ENCODE peak calls at places on chromosomes 11 and 22, in seven cellular contexts. One of them, this sample, is unnamed.

GRCh38 chr11:6794637-6795036 is 4.9 kb downstream of the OR6A2 start:
- DNase-seq in cardiac muscle cell: no peak
- DNase-seq in DND-41: no peak
- DNase-seq in WTC11: no peak
- DNase-seq in osteocyte: no peak
- DNase-seq in neural progenitor cell: no peak
- DNase-seq in pancreas: no peak
- DNase-seq in this sample: no peak

GRCh38 chr11:72038491-72038890 is 39.8 kb downstream of the IL18BP start:
- DNase-seq in neural progenitor cell: no peak
- DNase-seq in pancreas: no peak
- DNase-seq in DND-41: no peak
- DNase-seq in osteocyte: no peak
- DNase-seq in cardiac muscle cell: peak; percentile 77
- DNase-seq in WTC11: no peak
- DNase-seq in this sample: no peak

GRCh38 chr11:34207487-34207886 is 102.1 kb downstream of the NAT10 start:
- DNase-seq in pancreas: no peak
- DNase-seq in cardiac muscle cell: no peak
- DNase-seq in neural progenitor cell: no peak
- DNase-seq in DND-41: no peak
- DNase-seq in WTC11: no peak
- DNase-seq in osteocyte: no peak
- DNase-seq in this sample: no peak

GRCh38 chr11:28836285-28837081 is 728.3 kb downstream of the METTL15 start:
- DNase-seq in cardiac muscle cell: peak; percentile 95
- DNase-seq in WTC11: no peak
- DNase-seq in osteocyte: no peak
- DNase-seq in DND-41: no peak
- DNase-seq in pancreas: no peak
- DNase-seq in neural progenitor cell: peak; percentile 66
- DNase-seq in this sample: no peak

GRCh38 chr11:46242462-46242960 is 35.0 kb upstream of the CREB3L1 start:
- DNase-seq in pancreas: no peak
- DNase-seq in neural progenitor cell: no peak
- DNase-seq in DND-41: no peak
- DNase-seq in WTC11: no peak
- DNase-seq in cardiac muscle cell: no peak
- DNase-seq in osteocyte: no peak
- DNase-seq in this sample: no peak

GRCh38 chr11:65611028-65611757 is 2.8 kb downstream of the MAP3K11 start:
- DNase-seq in pancreas: peak; percentile 62
- DNase-seq in DND-41: no peak
- DNase-seq in WTC11: no peak
- DNase-seq in osteocyte: no peak
- DNase-seq in neural progenitor cell: no peak
- DNase-seq in cardiac muscle cell: peak; percentile 54
- DNase-seq in this sample: no peak

GRCh38 chr11:34105957-34106504 is 602 bp downstream of the NAT10 start:
- DNase-seq in osteocyte: no peak
- DNase-seq in pancreas: no peak
- DNase-seq in DND-41: no peak
- DNase-seq in cardiac muscle cell: no peak
- DNase-seq in WTC11: no peak
- DNase-seq in neural progenitor cell: no peak
- DNase-seq in this sample: no peak

GRCh38 chr11:120801801-120802689 is 221.9 kb upstream of the TBCEL start:
- DNase-seq in WTC11: peak; percentile 83
- DNase-seq in cardiac muscle cell: peak; percentile 68
- DNase-seq in DND-41: peak; percentile 51
- DNase-seq in neural progenitor cell: peak; percentile 82
- DNase-seq in osteocyte: no peak
- DNase-seq in pancreas: no peak
- DNase-seq in this sample: no peak

GRCh38 chr22:33326540-33327295 is 268.5 kb upstream of the SYN3 start:
- DNase-seq in neural progenitor cell: no peak
- DNase-seq in osteocyte: no peak
- DNase-seq in cardiac muscle cell: no peak
- DNase-seq in pancreas: no peak
- DNase-seq in WTC11: no peak
- DNase-seq in DND-41: no peak
- DNase-seq in this sample: no peak

GRCh38 chr11:22976146-22976545 is 115.9 kb upstream of the CCDC179 start:
- DNase-seq in osteocyte: no peak
- DNase-seq in DND-41: peak; percentile 6
- DNase-seq in pancreas: peak; percentile 32
- DNase-seq in WTC11: no peak
- DNase-seq in cardiac muscle cell: peak; percentile 69
- DNase-seq in neural progenitor cell: no peak
- DNase-seq in this sample: no peak

GRCh38 chr11:64031001-64031400 is 4.7 kb upstream of the FLRT1 start:
- DNase-seq in pancreas: peak; percentile 52
- DNase-seq in DND-41: no peak
- DNase-seq in WTC11: no peak
- DNase-seq in cardiac muscle cell: no peak
- DNase-seq in osteocyte: no peak
- DNase-seq in neural progenitor cell: no peak
- DNase-seq in this sample: no peak

GRCh38 chr11:101765932-101766331 is 148.9 kb upstream of the CEP126 start:
- DNase-seq in neural progenitor cell: no peak
- DNase-seq in DND-41: no peak
- DNase-seq in WTC11: no peak
- DNase-seq in osteocyte: no peak
- DNase-seq in cardiac muscle cell: no peak
- DNase-seq in pancreas: no peak
- DNase-seq in this sample: no peak

GRCh38 chr22:21443057-21443734 is 24.0 kb upstream of the TMEM191C start:
- DNase-seq in pancreas: peak; percentile 66
- DNase-seq in cardiac muscle cell: no peak
- DNase-seq in WTC11: peak; percentile 17
- DNase-seq in osteocyte: peak; percentile 76
- DNase-seq in neural progenitor cell: peak; percentile 4
- DNase-seq in DND-41: peak; percentile 3
- DNase-seq in this sample: peak; percentile 63

GRCh38 chr11:114250993-114251796 is 45.0 kb upstream of the NNMT start:
- DNase-seq in DND-41: no peak
- DNase-seq in WTC11: no peak
- DNase-seq in osteocyte: no peak
- DNase-seq in cardiac muscle cell: no peak
- DNase-seq in neural progenitor cell: no peak
- DNase-seq in pancreas: no peak
- DNase-seq in this sample: no peak

GRCh38 chr11:114254571-114255146 is 41.5 kb upstream of the NNMT start:
- DNase-seq in osteocyte: no peak
- DNase-seq in neural progenitor cell: no peak
- DNase-seq in WTC11: no peak
- DNase-seq in DND-41: no peak
- DNase-seq in pancreas: no peak
- DNase-seq in cardiac muscle cell: no peak
- DNase-seq in this sample: no peak

GRCh38 chr11:114253771-114254170 is 42.4 kb upstream of the NNMT start:
- DNase-seq in DND-41: no peak
- DNase-seq in pancreas: no peak
- DNase-seq in cardiac muscle cell: no peak
- DNase-seq in WTC11: no peak
- DNase-seq in osteocyte: no peak
- DNase-seq in neural progenitor cell: no peak
- DNase-seq in this sample: no peak

GRCh38 chr11:114250180-114250579 is 46.0 kb upstream of the NNMT start:
- DNase-seq in cardiac muscle cell: no peak
- DNase-seq in osteocyte: no peak
- DNase-seq in pancreas: no peak
- DNase-seq in DND-41: no peak
- DNase-seq in neural progenitor cell: no peak
- DNase-seq in WTC11: no peak
- DNase-seq in this sample: no peak

GRCh38 chr11:114251797-114252327 is 44.3 kb upstream of the NNMT start:
- DNase-seq in osteocyte: no peak
- DNase-seq in pancreas: no peak
- DNase-seq in cardiac muscle cell: no peak
- DNase-seq in DND-41: no peak
- DNase-seq in WTC11: peak; percentile 48
- DNase-seq in neural progenitor cell: peak; percentile 41
- DNase-seq in this sample: no peak
- TF ChIP-seq CTCF in osteocyte: no peak
- TF ChIP-seq CTCF in pancreas: no peak
- TF ChIP-seq CTCF in cardiac muscle cell: no peak
- TF ChIP-seq CTCF in DND-41: peak; percentile 37
- TF ChIP-seq CTCF in WTC11: no peak
- TF ChIP-seq CTCF in neural progenitor cell: peak; percentile 36
- TF ChIP-seq CTCF in this sample: no peak

GRCh38 chr22:37254206-37254866 is 10.3 kb upstream of the RAC2 start:
- DNase-seq in pancreas: no peak
- DNase-seq in neural progenitor cell: no peak
- DNase-seq in DND-41: no peak
- DNase-seq in cardiac muscle cell: peak; percentile 77
- DNase-seq in WTC11: no peak
- DNase-seq in osteocyte: no peak
- DNase-seq in this sample: no peak

GRCh38 chr22:37254867-37255233 is 10.8 kb upstream of the RAC2 start:
- DNase-seq in osteocyte: no peak
- DNase-seq in DND-41: no peak
- DNase-seq in pancreas: no peak
- DNase-seq in neural progenitor cell: no peak
- DNase-seq in cardiac muscle cell: peak; percentile 75
- DNase-seq in WTC11: no peak
- DNase-seq in this sample: no peak

GRCh38 chr22:37255558-37256006 is 11.5 kb upstream of the RAC2 start:
- DNase-seq in cardiac muscle cell: no peak
- DNase-seq in osteocyte: no peak
- DNase-seq in pancreas: no peak
- DNase-seq in DND-41: no peak
- DNase-seq in WTC11: no peak
- DNase-seq in neural progenitor cell: no peak
- DNase-seq in this sample: no peak

GRCh38 chr22:37256075-37256726 is 12.1 kb upstream of the RAC2 start:
- DNase-seq in osteocyte: no peak
- DNase-seq in neural progenitor cell: no peak
- DNase-seq in DND-41: no peak
- DNase-seq in WTC11: no peak
- DNase-seq in cardiac muscle cell: no peak
- DNase-seq in pancreas: no peak
- DNase-seq in this sample: no peak

DNA sequence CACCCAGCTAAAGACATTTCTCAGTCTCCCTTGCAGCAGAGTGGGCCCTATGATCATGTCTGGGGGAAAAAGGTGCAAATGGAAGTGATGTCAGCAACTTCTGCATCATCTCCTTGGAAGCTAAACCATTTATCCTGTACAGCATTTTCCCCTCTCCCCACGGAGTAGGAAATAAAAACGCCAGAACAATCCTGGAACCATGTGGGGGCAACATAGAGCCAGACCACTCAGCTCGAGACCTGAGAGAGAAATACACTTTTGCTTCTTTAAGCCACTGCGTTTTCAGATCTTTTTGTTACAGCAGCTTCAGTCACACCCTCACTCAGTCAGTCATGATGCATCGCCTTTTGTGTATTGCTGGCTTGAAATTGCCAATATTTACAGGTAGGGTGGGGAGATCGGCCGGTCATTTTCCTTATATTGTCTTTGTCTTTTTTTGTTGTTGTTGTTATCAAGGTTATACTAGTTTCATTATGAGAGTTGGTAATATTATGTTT is 9.1 kb upstream of the RAC2 start:
- DNase-seq in neural progenitor cell: no peak
- DNase-seq in WTC11: no peak
- DNase-seq in DND-41: no peak
- DNase-seq in osteocyte: no peak
- DNase-seq in pancreas: no peak
- DNase-seq in cardiac muscle cell: peak; percentile 24
- DNase-seq in this sample: no peak
- TF ChIP-seq CTCF in neural progenitor cell: peak; percentile 32
- TF ChIP-seq CTCF in WTC11: no peak
- TF ChIP-seq CTCF in DND-41: peak; percentile 26
- TF ChIP-seq CTCF in osteocyte: no peak
- TF ChIP-seq CTCF in pancreas: no peak
- TF ChIP-seq CTCF in cardiac muscle cell: peak; percentile 12
- TF ChIP-seq CTCF in this sample: peak; percentile 31

DNA sequence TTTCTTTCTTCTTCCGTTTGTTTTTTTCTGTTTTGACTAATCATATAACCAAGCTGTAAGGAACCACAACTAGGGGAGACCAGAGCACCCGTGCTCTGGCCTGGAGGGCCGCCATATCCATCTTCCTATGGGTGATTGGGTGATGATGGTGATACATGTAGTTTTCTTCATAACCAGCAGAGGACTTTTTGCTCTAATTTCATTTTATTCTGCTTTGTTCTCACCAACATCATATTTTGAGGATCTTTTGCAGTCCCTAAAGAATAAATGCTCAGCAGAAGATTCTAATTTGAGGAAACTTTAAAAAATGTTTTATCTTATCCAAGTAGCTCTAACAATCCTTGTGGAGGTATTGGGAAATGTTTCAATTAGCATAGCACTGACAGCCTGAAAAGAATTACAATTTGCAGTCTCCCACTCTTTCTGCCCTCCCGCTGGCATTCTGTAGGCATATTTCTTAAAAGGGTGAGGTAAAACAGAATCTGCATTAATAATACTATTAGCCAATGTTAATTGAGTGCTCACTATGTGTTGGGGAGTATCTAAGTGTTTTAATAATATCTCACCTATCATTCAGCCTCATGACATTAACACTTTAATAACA is 544.0 kb downstream of the NTM start:
- DNase-seq in osteocyte: no peak
- DNase-seq in pancreas: no peak
- DNase-seq in DND-41: no peak
- DNase-seq in cardiac muscle cell: peak; percentile 41
- DNase-seq in WTC11: no peak
- DNase-seq in neural progenitor cell: no peak
- DNase-seq in this sample: no peak
- TF ChIP-seq CTCF in osteocyte: peak; percentile 63
- TF ChIP-seq CTCF in pancreas: no peak
- TF ChIP-seq CTCF in DND-41: no peak
- TF ChIP-seq CTCF in cardiac muscle cell: peak; percentile 47
- TF ChIP-seq CTCF in WTC11: no peak
- TF ChIP-seq CTCF in neural progenitor cell: peak; percentile 25
- TF ChIP-seq CTCF in this sample: peak; percentile 60

GRCh38 chr11:117197516-117198456 is 1.4 kb upstream of the TAGLN start:
- DNase-seq in neural progenitor cell: peak; percentile 76
- DNase-seq in DND-41: no peak
- DNase-seq in osteocyte: no peak
- DNase-seq in pancreas: no peak
- DNase-seq in cardiac muscle cell: peak; percentile 79
- DNase-seq in WTC11: peak; percentile 86
- DNase-seq in this sample: no peak
- TF ChIP-seq CTCF in neural progenitor cell: peak; percentile 68
- TF ChIP-seq CTCF in DND-41: peak; percentile 54
- TF ChIP-seq CTCF in osteocyte: peak; percentile 60
- TF ChIP-seq CTCF in pancreas: no peak
- TF ChIP-seq CTCF in cardiac muscle cell: peak; percentile 80
- TF ChIP-seq CTCF in WTC11: peak; percentile 47
- TF ChIP-seq CTCF in this sample: peak; percentile 71

GRCh38 chr11:84398017-84398626 is 1112.0 kb upstream of the CCDC90B start:
- DNase-seq in osteocyte: no peak
- DNase-seq in DND-41: no peak
- DNase-seq in WTC11: peak; percentile 21
- DNase-seq in cardiac muscle cell: peak; percentile 51
- DNase-seq in neural progenitor cell: peak; percentile 47
- DNase-seq in pancreas: no peak
- DNase-seq in this sample: no peak
- TF ChIP-seq CTCF in osteocyte: no peak
- TF ChIP-seq CTCF in DND-41: peak; percentile 17
- TF ChIP-seq CTCF in WTC11: no peak
- TF ChIP-seq CTCF in cardiac muscle cell: peak; percentile 49
- TF ChIP-seq CTCF in neural progenitor cell: peak; percentile 73
- TF ChIP-seq CTCF in pancreas: peak; percentile 9
- TF ChIP-seq CTCF in this sample: peak; percentile 55

GRCh38 chr11:108654994-108655631 is 9.8 kb upstream of the DDX10 start:
- DNase-seq in cardiac muscle cell: peak; percentile 69
- DNase-seq in neural progenitor cell: peak; percentile 55
- DNase-seq in WTC11: peak; percentile 38
- DNase-seq in DND-41: peak; percentile 39
- DNase-seq in pancreas: no peak
- DNase-seq in osteocyte: no peak
- DNase-seq in this sample: no peak
- TF ChIP-seq CTCF in cardiac muscle cell: peak; percentile 56
- TF ChIP-seq CTCF in neural progenitor cell: peak; percentile 66
- TF ChIP-seq CTCF in WTC11: peak; percentile 50
- TF ChIP-seq CTCF in DND-41: peak; percentile 66
- TF ChIP-seq CTCF in pancreas: peak; percentile 36
- TF ChIP-seq CTCF in osteocyte: peak; percentile 64
- TF ChIP-seq CTCF in this sample: peak; percentile 78